ENCODE peak calls at places on chromosomes 1 and 21, in nine cellular contexts. U is tibial nerve, L is adrenal gland, B is esophagus muscularis mucosa, K is HCT116, Q is esophagus squamous epithelium, C is transverse colon, V is IMR-90, P is GM12878. M is an unnamed sample.

GRCh38 chr1:217275617-217276398 is 355.1 kb downstream of the GPATCH2 start:
- DNase-seq in U (no peak), L (no peak), B (no peak), K (no peak), Q (no peak), C (no peak), V (peak), P (no peak), M (no peak)

GRCh38 chr1:223329252-223329651 is 34.7 kb downstream of the SUSD4 start:
- DNase-seq in U (no peak), L (no peak), B (no peak), K (no peak), Q (no peak), C (no peak), V (no peak), P (no peak), M (no peak)

GRCh38 chr21:46188226-46189212 is 4.3 kb upstream of the SPATC1L start:
- DNase-seq in U (no peak), L (peak), B (peak), K (peak), Q (no peak), C (no peak), V (peak), P (no peak), M (no peak)

GRCh38 chr1:227445746-227446145 is 117.6 kb upstream of the ZNF678 start:
- DNase-seq in U (no peak), L (no peak), B (no peak), K (no peak), Q (no peak), C (no peak), V (no peak), P (no peak), M (no peak)

GRCh38 chr1:155940531-155940992 is 876 bp upstream of the RXFP4 start:
- DNase-seq in U (no peak), L (peak), B (no peak), K (no peak), Q (no peak), C (peak), V (peak), P (no peak), M (peak)

GRCh38 chr1:54297596-54298283 is 97.8 kb downstream of the MRPL37 start:
- DNase-seq in U (no peak), L (no peak), B (no peak), K (no peak), Q (no peak), C (peak), V (no peak), P (no peak), M (no peak)

GRCh38 chr1:78370356-78370755 is 120.4 kb upstream of the PTGFR start:
- DNase-seq in U (no peak), L (no peak), B (no peak), K (no peak), Q (no peak), C (no peak), V (peak), P (no peak), M (no peak)

GRCh38 chr1:20633190-20634064 is at the start of gene PINK1:
- DNase-seq in U (peak), L (peak), B (peak), K (peak), Q (no peak), C (peak), V (peak), P (no peak), M (peak)

GRCh38 chr1:7290971-7291970 is 479.8 kb upstream of the VAMP3 start:
- DNase-seq in U (no peak), L (peak), B (peak), K (no peak), Q (no peak), C (no peak), V (peak), P (no peak), M (peak)

GRCh38 chr1:7629011-7629410 is 142.1 kb upstream of the VAMP3 start:
- DNase-seq in U (no peak), L (no peak), B (no peak), K (no peak), Q (no peak), C (no peak), V (no peak), P (no peak), M (no peak)

GRCh38 chr21:41745026-41745820 is 21.6 kb downstream of the RIPK4 start:
- DNase-seq in U (no peak), L (no peak), B (no peak), K (no peak), Q (no peak), C (no peak), V (no peak), P (no peak), M (no peak)

DNA sequence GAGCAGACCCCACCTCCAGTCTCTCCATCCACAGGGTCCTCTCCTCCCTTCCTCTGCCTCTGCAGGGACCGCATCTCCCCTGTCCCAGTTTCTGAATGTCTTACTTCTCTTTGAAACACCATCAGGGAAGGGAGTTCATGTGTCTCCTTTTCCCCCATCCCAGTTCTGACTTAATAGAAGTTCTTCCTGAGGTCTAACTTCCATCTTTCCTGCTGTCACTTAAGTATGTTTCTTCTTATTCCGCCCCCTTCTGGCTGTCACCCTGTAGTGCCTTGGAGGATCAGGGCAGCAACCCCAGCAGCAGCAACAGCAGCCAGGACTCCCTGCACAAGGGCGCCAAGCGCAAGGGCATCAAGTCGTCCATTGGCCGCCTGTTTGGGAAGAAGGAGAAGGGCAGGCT is 29.3 kb downstream of the MYOG start:
- DNase-seq in U (no peak), L (no peak), B (no peak), K (no peak), Q (no peak), C (no peak), V (no peak), P (no peak), M (no peak)
- TF ChIP-seq CTCF in U (no peak), L (no peak), B (no peak), K (peak), Q (no peak), C (no peak), V (no peak), P (no peak), M (no peak)

DNA sequence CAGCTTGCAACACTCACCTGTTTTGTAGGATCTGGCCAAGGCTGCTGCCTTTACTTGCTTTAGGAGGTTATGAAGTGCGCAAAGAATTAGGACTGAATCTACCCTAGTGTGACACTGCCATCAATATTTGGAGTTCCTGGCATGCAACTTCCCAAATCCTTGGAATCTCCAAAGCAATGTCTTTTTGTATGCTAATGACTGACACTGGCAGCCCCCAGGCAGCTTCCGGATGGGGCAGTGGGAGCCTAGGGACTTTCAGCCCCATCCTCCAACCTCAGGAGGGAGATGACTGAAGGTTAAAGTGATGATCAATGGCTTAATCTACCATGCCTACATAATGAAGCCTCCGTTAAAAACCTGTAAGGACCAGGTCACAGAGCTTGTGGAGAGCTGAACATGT is 5.5 kb downstream of the RCC2 start:
- DNase-seq in U (no peak), L (no peak), B (no peak), K (no peak), Q (no peak), C (no peak), V (no peak), P (no peak), M (no peak)
- TF ChIP-seq POLR2A in U (no peak), L (no peak), B (no peak), K (no peak), Q (no peak), C (no peak), V (no peak), P (no peak), M (no peak)

GRCh38 chr1:45621501-45621836 is 2.4 kb downstream of the CCDC17 start:
- DNase-seq in U (no peak), L (no peak), B (no peak), K (no peak), Q (no peak), C (no peak), V (no peak), P (no peak), M (no peak)
- H3K27ac ChIP-seq in U (no peak), L (no peak), B (peak), K (no peak), Q (peak), C (no peak), V (no peak), P (no peak), M (peak)

GRCh38 chr1:6087958-6088357 is 42.3 kb downstream of the KCNAB2 start:
- DNase-seq in U (no peak), L (no peak), B (no peak), K (no peak), Q (no peak), C (no peak), V (no peak), P (no peak), M (no peak)
- TF ChIP-seq CTCF in U (no peak), L (no peak), B (no peak), K (no peak), Q (no peak), C (no peak), V (no peak), P (no peak), M (no peak)

DNA sequence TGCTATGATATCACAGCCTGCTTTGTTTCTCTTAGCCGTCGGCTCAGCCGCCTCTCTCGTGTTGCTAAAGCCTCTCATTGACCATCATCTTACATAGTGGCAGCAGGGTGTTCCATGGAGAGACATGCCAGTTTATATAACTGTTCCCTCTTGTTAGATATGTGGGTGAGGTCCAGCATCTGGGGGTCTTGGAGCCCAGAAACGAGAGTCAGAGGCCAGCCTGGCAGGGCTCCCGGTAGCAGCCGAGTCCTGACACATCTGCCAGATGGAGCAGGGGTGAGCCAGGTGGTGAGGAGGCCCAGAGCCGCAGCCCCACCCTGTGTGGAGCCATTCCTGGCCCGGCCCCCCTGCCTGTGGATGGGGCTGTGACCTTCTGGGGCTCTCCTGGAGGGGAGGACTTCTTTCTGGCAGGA is 11.9 kb downstream of the PODN start:
- DNase-seq in U (peak), L (peak), B (no peak), K (no peak), Q (no peak), C (peak), V (no peak), P (no peak), M (no peak)
- TF ChIP-seq POLR2A in U (no peak), L (no peak), B (no peak), K (no peak), Q (no peak), C (no peak), V (no peak), P (no peak), M (no peak)

GRCh38 chr1:167117225-167117624 is 23.4 kb downstream of the STYXL2 start:
- DNase-seq in U (no peak), L (no peak), B (no peak), K (no peak), Q (no peak), C (no peak), V (no peak), P (no peak), M (no peak)

GRCh38 chr1:167118188-167118587 is 24.3 kb downstream of the STYXL2 start:
- DNase-seq in U (no peak), L (no peak), B (no peak), K (no peak), Q (no peak), C (no peak), V (no peak), P (no peak), M (no peak)

GRCh38 chr1:167119696-167120095 is 25.8 kb downstream of the STYXL2 start:
- DNase-seq in U (no peak), L (no peak), B (no peak), K (no peak), Q (no peak), C (no peak), V (no peak), P (no peak), M (no peak)

GRCh38 chr1:167114725-167115124 is 20.9 kb downstream of the STYXL2 start:
- DNase-seq in U (no peak), L (no peak), B (no peak), K (no peak), Q (no peak), C (no peak), V (no peak), P (no peak), M (no peak)

DNA sequence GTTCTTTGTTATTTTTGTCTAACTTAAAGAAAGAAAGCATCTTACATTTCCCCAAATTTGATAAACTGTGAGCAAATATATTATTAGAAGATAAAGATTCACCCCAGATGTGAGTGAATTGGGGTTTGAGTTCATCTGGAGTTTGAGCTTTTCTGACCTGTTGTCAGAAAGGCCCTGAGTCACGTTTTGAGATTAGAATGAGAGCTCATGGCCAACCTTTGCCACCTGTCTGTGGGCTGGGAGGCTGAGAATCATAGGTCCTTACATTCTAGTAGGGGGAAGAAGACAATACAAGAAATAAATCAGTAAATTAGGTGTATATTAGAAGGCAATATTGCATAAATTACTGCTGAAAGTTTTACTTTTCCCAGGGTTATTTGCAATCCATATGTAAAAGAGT is 22.3 kb downstream of the STYXL2 start:
- DNase-seq in U (no peak), L (no peak), B (no peak), K (no peak), Q (no peak), C (no peak), V (no peak), P (no peak), M (no peak)
- H3K27ac ChIP-seq in U (no peak), L (no peak), B (no peak), K (no peak), Q (no peak), C (no peak), V (no peak), P (no peak), M (no peak)

DNA sequence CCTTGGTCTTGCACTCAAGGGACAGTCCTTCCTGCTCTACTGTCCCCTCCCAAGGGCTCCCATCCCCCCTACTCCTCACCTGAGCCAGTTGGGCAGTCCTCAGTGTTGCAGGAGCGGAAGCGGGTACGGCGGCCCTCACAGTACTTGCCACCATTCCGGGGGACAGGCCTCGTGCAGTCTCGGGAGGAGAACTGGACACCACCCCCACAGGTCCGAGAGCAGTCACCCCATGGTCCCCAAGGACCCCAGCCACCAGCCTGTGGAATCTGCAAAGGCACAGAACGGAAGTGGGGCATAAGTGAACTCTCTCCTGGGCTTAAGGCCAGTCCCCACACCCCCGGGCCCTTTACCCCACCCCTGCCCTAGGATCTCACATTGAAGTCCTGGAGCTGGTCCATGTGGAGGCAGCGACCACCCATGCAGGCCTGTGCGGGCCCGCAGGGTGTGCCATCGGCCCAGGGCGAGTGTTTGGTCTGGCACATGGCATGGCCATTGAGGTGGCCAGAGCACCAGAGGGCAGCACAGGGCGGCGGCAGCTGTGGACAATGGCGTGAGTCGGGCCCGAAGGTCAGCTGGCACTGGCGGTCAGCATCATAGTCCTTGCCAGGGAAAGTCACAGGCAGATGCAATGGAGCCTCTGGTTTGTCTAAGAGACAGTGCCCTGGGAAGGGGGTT is 5.2 kb downstream of the ADAMTS4 start:
- DNase-seq in U (no peak), L (peak), B (no peak), K (no peak), Q (no peak), C (no peak), V (no peak), P (no peak), M (no peak)
- TF ChIP-seq CTCF in U (peak), L (peak), B (no peak), K (peak), Q (no peak), C (no peak), V (no peak), P (no peak), M (no peak)